ENCODE peak calls at places on chromosomes 16 and 17, in ten cellular contexts. One of them, this sample, is unnamed.

GRCh38 chr16:14181371-14182050 is 110.4 kb downstream of the MRTFB start:
- DNase-seq in NCI-H526: no peak
- DNase-seq in activated T-cell treated with anti-CD3 and anti-CD28 coated beads, Interleukin-2, amount 50 U/mL, for 4 hours: no peak
- DNase-seq in RWPE1: peak
- DNase-seq in choroid plexus epithelial cell: peak
- DNase-seq in HCEC 1CT: peak
- DNase-seq in PC-9: peak
- DNase-seq in activated CD8-positive, alpha-beta T cell treated with anti-CD3 and anti-CD28 coated beads, Interleukin-2, amount 10 ng/mL, durations not matched to agents 7 days and 5 days: no peak
- DNase-seq in Caco-2: no peak
- DNase-seq in HCT116: no peak
- DNase-seq in this sample: peak

GRCh38 chr17:46089389-46089965 is 90.4 kb downstream of the STH start:
- DNase-seq in NCI-H526: no peak
- DNase-seq in activated T-cell treated with anti-CD3 and anti-CD28 coated beads, Interleukin-2, amount 50 U/mL, for 4 hours: no peak
- DNase-seq in RWPE1: no peak
- DNase-seq in choroid plexus epithelial cell: no peak
- DNase-seq in HCEC 1CT: no peak
- DNase-seq in PC-9: no peak
- DNase-seq in activated CD8-positive, alpha-beta T cell treated with anti-CD3 and anti-CD28 coated beads, Interleukin-2, amount 10 ng/mL, durations not matched to agents 7 days and 5 days: no peak
- DNase-seq in Caco-2: no peak
- DNase-seq in HCT116: no peak
- DNase-seq in this sample: no peak

GRCh38 chr16:79988089-79988488 is 387.6 kb upstream of the MAF start:
- DNase-seq in NCI-H526: no peak
- DNase-seq in activated T-cell treated with anti-CD3 and anti-CD28 coated beads, Interleukin-2, amount 50 U/mL, for 4 hours: no peak
- DNase-seq in RWPE1: no peak
- DNase-seq in choroid plexus epithelial cell: no peak
- DNase-seq in HCEC 1CT: no peak
- DNase-seq in PC-9: no peak
- DNase-seq in activated CD8-positive, alpha-beta T cell treated with anti-CD3 and anti-CD28 coated beads, Interleukin-2, amount 10 ng/mL, durations not matched to agents 7 days and 5 days: no peak
- DNase-seq in Caco-2: no peak
- DNase-seq in HCT116: no peak
- DNase-seq in this sample: no peak

GRCh38 chr16:8878523-8878911 is 3.6 kb upstream of the LITAFD start:
- DNase-seq in NCI-H526: no peak
- DNase-seq in activated T-cell treated with anti-CD3 and anti-CD28 coated beads, Interleukin-2, amount 50 U/mL, for 4 hours: no peak
- DNase-seq in RWPE1: peak
- DNase-seq in choroid plexus epithelial cell: peak
- DNase-seq in HCEC 1CT: peak
- DNase-seq in PC-9: peak
- DNase-seq in activated CD8-positive, alpha-beta T cell treated with anti-CD3 and anti-CD28 coated beads, Interleukin-2, amount 10 ng/mL, durations not matched to agents 7 days and 5 days: no peak
- DNase-seq in Caco-2: peak
- DNase-seq in HCT116: no peak
- DNase-seq in this sample: peak

GRCh38 chr16:86697715-86698114 is 119.4 kb downstream of the FOXL1 start:
- DNase-seq in NCI-H526: no peak
- DNase-seq in activated T-cell treated with anti-CD3 and anti-CD28 coated beads, Interleukin-2, amount 50 U/mL, for 4 hours: no peak
- DNase-seq in RWPE1: no peak
- DNase-seq in choroid plexus epithelial cell: peak
- DNase-seq in HCEC 1CT: peak
- DNase-seq in PC-9: no peak
- DNase-seq in activated CD8-positive, alpha-beta T cell treated with anti-CD3 and anti-CD28 coated beads, Interleukin-2, amount 10 ng/mL, durations not matched to agents 7 days and 5 days: no peak
- DNase-seq in Caco-2: no peak
- DNase-seq in HCT116: no peak
- DNase-seq in this sample: peak

GRCh38 chr17:45573915-45574314 is 83.4 kb upstream of the PLEKHM1 start:
- DNase-seq in NCI-H526: no peak
- DNase-seq in activated T-cell treated with anti-CD3 and anti-CD28 coated beads, Interleukin-2, amount 50 U/mL, for 4 hours: no peak
- DNase-seq in RWPE1: no peak
- DNase-seq in choroid plexus epithelial cell: no peak
- DNase-seq in HCEC 1CT: peak
- DNase-seq in PC-9: no peak
- DNase-seq in activated CD8-positive, alpha-beta T cell treated with anti-CD3 and anti-CD28 coated beads, Interleukin-2, amount 10 ng/mL, durations not matched to agents 7 days and 5 days: no peak
- DNase-seq in Caco-2: no peak
- DNase-seq in HCT116: no peak
- DNase-seq in this sample: no peak

GRCh38 chr17:3935140-3935542 is 18.9 kb upstream of the P2RX1 start:
- DNase-seq in NCI-H526: peak
- DNase-seq in activated T-cell treated with anti-CD3 and anti-CD28 coated beads, Interleukin-2, amount 50 U/mL, for 4 hours: no peak
- DNase-seq in RWPE1: peak
- DNase-seq in choroid plexus epithelial cell: peak
- DNase-seq in HCEC 1CT: peak
- DNase-seq in PC-9: peak
- DNase-seq in activated CD8-positive, alpha-beta T cell treated with anti-CD3 and anti-CD28 coated beads, Interleukin-2, amount 10 ng/mL, durations not matched to agents 7 days and 5 days: peak
- DNase-seq in Caco-2: peak
- DNase-seq in HCT116: peak
- DNase-seq in this sample: peak

GRCh38 chr16:84735846-84736586 is 36.2 kb downstream of the USP10 start:
- DNase-seq in NCI-H526: no peak
- DNase-seq in activated T-cell treated with anti-CD3 and anti-CD28 coated beads, Interleukin-2, amount 50 U/mL, for 4 hours: peak
- DNase-seq in RWPE1: no peak
- DNase-seq in choroid plexus epithelial cell: no peak
- DNase-seq in HCEC 1CT: no peak
- DNase-seq in PC-9: peak
- DNase-seq in activated CD8-positive, alpha-beta T cell treated with anti-CD3 and anti-CD28 coated beads, Interleukin-2, amount 10 ng/mL, durations not matched to agents 7 days and 5 days: peak
- DNase-seq in Caco-2: no peak
- DNase-seq in HCT116: no peak
- DNase-seq in this sample: no peak

GRCh38 chr17:2647961-2648360 is 54.5 kb downstream of the PAFAH1B1 start:
- DNase-seq in NCI-H526: no peak
- DNase-seq in activated T-cell treated with anti-CD3 and anti-CD28 coated beads, Interleukin-2, amount 50 U/mL, for 4 hours: no peak
- DNase-seq in RWPE1: no peak
- DNase-seq in choroid plexus epithelial cell: no peak
- DNase-seq in HCEC 1CT: no peak
- DNase-seq in PC-9: no peak
- DNase-seq in activated CD8-positive, alpha-beta T cell treated with anti-CD3 and anti-CD28 coated beads, Interleukin-2, amount 10 ng/mL, durations not matched to agents 7 days and 5 days: no peak
- DNase-seq in Caco-2: no peak
- DNase-seq in HCT116: no peak
- DNase-seq in this sample: no peak

GRCh38 chr17:67431210-67432015 is 54.3 kb downstream of the PITPNC1 start:
- DNase-seq in NCI-H526: no peak
- DNase-seq in activated T-cell treated with anti-CD3 and anti-CD28 coated beads, Interleukin-2, amount 50 U/mL, for 4 hours: no peak
- DNase-seq in RWPE1: peak
- DNase-seq in choroid plexus epithelial cell: peak
- DNase-seq in HCEC 1CT: peak
- DNase-seq in PC-9: peak
- DNase-seq in activated CD8-positive, alpha-beta T cell treated with anti-CD3 and anti-CD28 coated beads, Interleukin-2, amount 10 ng/mL, durations not matched to agents 7 days and 5 days: no peak
- DNase-seq in Caco-2: no peak
- DNase-seq in HCT116: peak
- DNase-seq in this sample: peak

GRCh38 chr17:59853168-59853918 is 39.4 kb downstream of the TUBD1 start:
- DNase-seq in NCI-H526: peak
- DNase-seq in activated T-cell treated with anti-CD3 and anti-CD28 coated beads, Interleukin-2, amount 50 U/mL, for 4 hours: peak
- DNase-seq in RWPE1: peak
- DNase-seq in choroid plexus epithelial cell: peak
- DNase-seq in HCEC 1CT: peak
- DNase-seq in PC-9: peak
- DNase-seq in activated CD8-positive, alpha-beta T cell treated with anti-CD3 and anti-CD28 coated beads, Interleukin-2, amount 10 ng/mL, durations not matched to agents 7 days and 5 days: peak
- DNase-seq in Caco-2: peak
- DNase-seq in HCT116: no peak
- DNase-seq in this sample: peak

GRCh38 chr17:42787266-42787665 is 6.9 kb downstream of the WNK4 start:
- DNase-seq in NCI-H526: no peak
- DNase-seq in activated T-cell treated with anti-CD3 and anti-CD28 coated beads, Interleukin-2, amount 50 U/mL, for 4 hours: no peak
- DNase-seq in RWPE1: no peak
- DNase-seq in choroid plexus epithelial cell: no peak
- DNase-seq in HCEC 1CT: no peak
- DNase-seq in PC-9: no peak
- DNase-seq in activated CD8-positive, alpha-beta T cell treated with anti-CD3 and anti-CD28 coated beads, Interleukin-2, amount 10 ng/mL, durations not matched to agents 7 days and 5 days: no peak
- DNase-seq in Caco-2: no peak
- DNase-seq in HCT116: no peak
- DNase-seq in this sample: no peak

GRCh38 chr16:83901101-83901500 is 2.2 kb downstream of the MLYCD start:
- DNase-seq in NCI-H526: no peak
- DNase-seq in activated T-cell treated with anti-CD3 and anti-CD28 coated beads, Interleukin-2, amount 50 U/mL, for 4 hours: no peak
- DNase-seq in RWPE1: no peak
- DNase-seq in choroid plexus epithelial cell: peak
- DNase-seq in HCEC 1CT: no peak
- DNase-seq in PC-9: no peak
- DNase-seq in activated CD8-positive, alpha-beta T cell treated with anti-CD3 and anti-CD28 coated beads, Interleukin-2, amount 10 ng/mL, durations not matched to agents 7 days and 5 days: no peak
- DNase-seq in Caco-2: no peak
- DNase-seq in HCT116: no peak
- DNase-seq in this sample: peak

GRCh38 chr17:14048169-14048568 is 21.1 kb upstream of the COX10 start:
- DNase-seq in NCI-H526: peak
- DNase-seq in activated T-cell treated with anti-CD3 and anti-CD28 coated beads, Interleukin-2, amount 50 U/mL, for 4 hours: no peak
- DNase-seq in RWPE1: no peak
- DNase-seq in choroid plexus epithelial cell: no peak
- DNase-seq in HCEC 1CT: peak
- DNase-seq in PC-9: no peak
- DNase-seq in activated CD8-positive, alpha-beta T cell treated with anti-CD3 and anti-CD28 coated beads, Interleukin-2, amount 10 ng/mL, durations not matched to agents 7 days and 5 days: no peak
- DNase-seq in Caco-2: peak
- DNase-seq in HCT116: no peak
- DNase-seq in this sample: peak

GRCh38 chr17:7440113-7440822 is 956 bp downstream of the FGF11 start:
- DNase-seq in NCI-H526: peak
- DNase-seq in activated T-cell treated with anti-CD3 and anti-CD28 coated beads, Interleukin-2, amount 50 U/mL, for 4 hours: peak
- DNase-seq in RWPE1: no peak
- DNase-seq in choroid plexus epithelial cell: no peak
- DNase-seq in HCEC 1CT: peak
- DNase-seq in PC-9: no peak
- DNase-seq in activated CD8-positive, alpha-beta T cell treated with anti-CD3 and anti-CD28 coated beads, Interleukin-2, amount 10 ng/mL, durations not matched to agents 7 days and 5 days: peak
- DNase-seq in Caco-2: no peak
- DNase-seq in HCT116: no peak
- DNase-seq in this sample: peak

GRCh38 chr17:75129576-75129975 is 2.0 kb downstream of the NT5C start:
- DNase-seq in NCI-H526: no peak
- DNase-seq in activated T-cell treated with anti-CD3 and anti-CD28 coated beads, Interleukin-2, amount 50 U/mL, for 4 hours: no peak
- DNase-seq in RWPE1: no peak
- DNase-seq in choroid plexus epithelial cell: no peak
- DNase-seq in HCEC 1CT: no peak
- DNase-seq in PC-9: no peak
- DNase-seq in activated CD8-positive, alpha-beta T cell treated with anti-CD3 and anti-CD28 coated beads, Interleukin-2, amount 10 ng/mL, durations not matched to agents 7 days and 5 days: no peak
- DNase-seq in Caco-2: no peak
- DNase-seq in HCT116: no peak
- DNase-seq in this sample: no peak

GRCh38 chr17:40327735-40328385 is 18.9 kb downstream of the RARA start:
- DNase-seq in NCI-H526: no peak
- DNase-seq in activated T-cell treated with anti-CD3 and anti-CD28 coated beads, Interleukin-2, amount 50 U/mL, for 4 hours: no peak
- DNase-seq in RWPE1: no peak
- DNase-seq in choroid plexus epithelial cell: no peak
- DNase-seq in HCEC 1CT: no peak
- DNase-seq in PC-9: peak
- DNase-seq in activated CD8-positive, alpha-beta T cell treated with anti-CD3 and anti-CD28 coated beads, Interleukin-2, amount 10 ng/mL, durations not matched to agents 7 days and 5 days: no peak
- DNase-seq in Caco-2: no peak
- DNase-seq in HCT116: no peak
- DNase-seq in this sample: no peak

GRCh38 chr17:65013613-65014391 is 42.7 kb downstream of the GNA13 start:
- DNase-seq in NCI-H526: no peak
- DNase-seq in activated T-cell treated with anti-CD3 and anti-CD28 coated beads, Interleukin-2, amount 50 U/mL, for 4 hours: no peak
- DNase-seq in RWPE1: peak
- DNase-seq in choroid plexus epithelial cell: peak
- DNase-seq in HCEC 1CT: peak
- DNase-seq in PC-9: peak
- DNase-seq in activated CD8-positive, alpha-beta T cell treated with anti-CD3 and anti-CD28 coated beads, Interleukin-2, amount 10 ng/mL, durations not matched to agents 7 days and 5 days: peak
- DNase-seq in Caco-2: no peak
- DNase-seq in HCT116: peak
- DNase-seq in this sample: peak

GRCh38 chr17:6286239-6286638 is 148.7 kb downstream of the AIPL1 start:
- DNase-seq in NCI-H526: no peak
- DNase-seq in activated T-cell treated with anti-CD3 and anti-CD28 coated beads, Interleukin-2, amount 50 U/mL, for 4 hours: no peak
- DNase-seq in RWPE1: no peak
- DNase-seq in choroid plexus epithelial cell: no peak
- DNase-seq in HCEC 1CT: no peak
- DNase-seq in PC-9: no peak
- DNase-seq in activated CD8-positive, alpha-beta T cell treated with anti-CD3 and anti-CD28 coated beads, Interleukin-2, amount 10 ng/mL, durations not matched to agents 7 days and 5 days: no peak
- DNase-seq in Caco-2: no peak
- DNase-seq in HCT116: peak
- DNase-seq in this sample: no peak

GRCh38 chr17:1239210-1239609 is 31.0 kb upstream of the BHLHA9 start:
- DNase-seq in NCI-H526: no peak
- DNase-seq in activated T-cell treated with anti-CD3 and anti-CD28 coated beads, Interleukin-2, amount 50 U/mL, for 4 hours: no peak
- DNase-seq in RWPE1: no peak
- DNase-seq in choroid plexus epithelial cell: peak
- DNase-seq in HCEC 1CT: no peak
- DNase-seq in PC-9: no peak
- DNase-seq in activated CD8-positive, alpha-beta T cell treated with anti-CD3 and anti-CD28 coated beads, Interleukin-2, amount 10 ng/mL, durations not matched to agents 7 days and 5 days: peak
- DNase-seq in Caco-2: no peak
- DNase-seq in HCT116: no peak
- DNase-seq in this sample: no peak

This sample was measured in ELR.